ENCODE peak calls at places on chromosomes 16 and 17, in seven cellular contexts. I is bronchial epithelial cell, B is uterus, L is heart left ventricle, M is cardiac muscle cell, R is AG09319, Y is glutamatergic neuron. J is an unnamed sample.

GRCh38 chr17:15451681-15452080 is 15.7 kb downstream of the CDRT4 start:
- DNase-seq in I (no peak), B (peak; percentile 9), L (no peak), M (no peak), R (no peak), Y (no peak), J (no peak)

GRCh38 chr16:3879887-3880564 is 487 bp downstream of the CREBBP start:
- DNase-seq in I (no peak), B (peak; percentile 71), L (peak; percentile 84), M (peak; percentile 84), R (no peak), Y (peak; percentile 82), J (no peak)

GRCh38 chr17:41678907-41679739 is 9.6 kb upstream of the EIF1 start:
- DNase-seq in I (peak; percentile 80), B (no peak), L (no peak), M (no peak), R (no peak), Y (no peak), J (peak; percentile 83)

GRCh38 chr17:78674595-78675315 is 97.6 kb upstream of the DNAH17 start:
- DNase-seq in I (no peak), B (no peak), L (no peak), M (no peak), R (no peak), Y (no peak), J (no peak)

GRCh38 chr17:40366076-40366860 is 1.7 kb upstream of the GJD3 start:
- DNase-seq in I (no peak), B (no peak), L (no peak), M (no peak), R (no peak), Y (no peak), J (no peak)

GRCh38 chr16:23324727-23325126 is 22.6 kb downstream of the SCNN1B start:
- DNase-seq in I (no peak), B (peak; percentile 28), L (peak; percentile 66), M (no peak), R (no peak), Y (no peak), J (no peak)

GRCh38 chr17:39513915-39514314 is 52.6 kb downstream of the CDK12 start:
- DNase-seq in I (no peak), B (no peak), L (no peak), M (no peak), R (no peak), Y (no peak), J (no peak)

GRCh38 chr17:75507712-75508111 is 7.6 kb downstream of the CASKIN2 start:
- DNase-seq in I (no peak), B (no peak), L (peak; percentile 26), M (no peak), R (no peak), Y (no peak), J (no peak)

GRCh38 chr17:40283662-40284061 is 4.0 kb upstream of the CDC6 start:
- DNase-seq in I (peak; percentile 96), B (no peak), L (no peak), M (no peak), R (peak; percentile 50), Y (no peak), J (peak; percentile 96)

GRCh38 chr16:19898924-19899604 is 14.4 kb upstream of the GPRC5B start:
- DNase-seq in I (peak; percentile 53), B (peak; percentile 60), L (no peak), M (peak; percentile 72), R (no peak), Y (peak; percentile 64), J (no peak)

GRCh38 chr16:442976-443375 is 17.5 kb downstream of the RAB11FIP3 start:
- DNase-seq in I (no peak), B (no peak), L (no peak), M (no peak), R (peak; percentile 19), Y (no peak), J (no peak)

GRCh38 chr16:69270831-69271230 is 40.3 kb upstream of the VPS4A start:
- DNase-seq in I (no peak), B (no peak), L (no peak), M (no peak), R (no peak), Y (no peak), J (no peak)

GRCh38 chr17:29048440-29049360 is 5.8 kb downstream of the PIPOX start:
- DNase-seq in I (no peak), B (no peak), L (no peak), M (peak; percentile 56), R (no peak), Y (peak; percentile 62), J (no peak)

GRCh38 chr16:914453-914852 is 56.3 kb downstream of the LMF1 start:
- DNase-seq in I (peak; percentile 6), B (no peak), L (no peak), M (no peak), R (no peak), Y (no peak), J (no peak)

GRCh38 chr17:58153046-58153445 is 4.9 kb downstream of the OR4D1 start:
- DNase-seq in I (no peak), B (no peak), L (no peak), M (no peak), R (no peak), Y (no peak), J (no peak)

GRCh38 chr17:5557485-5557884 is 26.8 kb downstream of the NLRP1 start:
- DNase-seq in I (peak; percentile 63), B (no peak), L (no peak), M (no peak), R (no peak), Y (no peak), J (no peak)

GRCh38 chr16:47254771-47255170 is 111.0 kb upstream of the NETO2 start:
- DNase-seq in I (no peak), B (no peak), L (no peak), M (no peak), R (no peak), Y (no peak), J (no peak)

GRCh38 chr16:1918890-1919679 is 870 bp upstream of the HS3ST6 start:
- DNase-seq in I (no peak), B (no peak), L (no peak), M (no peak), R (no peak), Y (peak; percentile 63), J (no peak)

DNA sequence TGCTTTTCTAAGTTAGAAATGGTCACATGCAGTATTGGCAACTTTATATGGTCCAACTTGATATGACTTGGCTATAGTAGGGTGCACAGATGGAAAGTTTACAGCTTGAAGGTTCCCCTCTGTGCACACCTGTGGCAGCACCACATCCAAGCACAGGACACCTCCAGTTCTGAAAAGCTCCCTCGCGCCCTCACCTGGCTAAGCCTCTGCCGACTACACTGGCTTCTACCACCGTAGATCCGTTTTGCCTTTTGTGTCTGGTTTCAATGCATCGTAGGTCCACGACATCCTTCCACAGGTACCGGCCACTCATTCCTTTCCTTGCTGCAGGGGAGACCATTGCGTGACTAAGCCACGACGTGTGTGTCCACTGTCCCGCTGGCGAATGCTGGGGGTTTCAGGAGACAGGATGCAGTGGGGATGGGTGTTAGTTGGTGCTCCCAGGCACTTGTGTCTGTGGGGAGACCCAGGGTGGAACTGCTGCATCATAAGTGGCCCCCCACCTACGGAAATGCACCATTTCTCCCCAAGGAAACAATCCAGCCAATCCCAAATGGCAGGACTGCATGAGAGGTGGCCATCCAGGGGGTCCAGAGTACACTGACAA is 4.9 kb upstream of the RASD1 start:
- DNase-seq in I (peak; percentile 10), B (no peak), L (no peak), M (no peak), R (no peak), Y (no peak), J (no peak)
- TF ChIP-seq CTCF in I (peak; percentile 22), B (no peak), L (peak; percentile 13), M (no peak), R (no peak), Y (no peak), J (peak; percentile 58)

DNA sequence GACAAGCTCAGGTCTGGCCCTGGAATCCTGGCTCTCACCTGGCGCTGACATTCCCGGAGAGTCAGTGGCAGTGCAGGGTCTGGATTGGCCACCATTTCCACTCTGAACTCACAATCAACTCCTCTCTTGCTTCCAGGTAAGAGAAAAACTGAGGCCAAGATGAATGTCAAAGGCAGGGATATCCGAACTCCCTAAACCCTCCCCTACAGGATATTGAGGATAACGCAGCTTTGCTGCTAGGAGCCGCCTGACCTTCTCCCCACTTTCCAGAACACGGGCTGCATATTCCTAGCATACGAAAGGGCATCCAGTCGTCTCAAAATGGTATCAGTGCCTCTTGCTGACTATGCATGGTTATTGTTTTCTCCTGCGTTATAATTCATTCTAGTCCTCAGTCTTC is 473.4 kb downstream of the SOX9 start:
- DNase-seq in I (no peak), B (no peak), L (no peak), M (no peak), R (no peak), Y (no peak), J (no peak)
- TF ChIP-seq CTCF in I (no peak), B (no peak), L (no peak), M (no peak), R (no peak), Y (no peak), J (no peak)

GRCh38 chr16:29029168-29029994 is 44.5 kb downstream of the LAT start:
- DNase-seq in I (peak; percentile 84), B (no peak), L (no peak), M (peak; percentile 4), R (peak; percentile 50), Y (peak; percentile 38), J (peak; percentile 76)

GRCh38 chr16:29030086-29030840 is 45.4 kb downstream of the LAT start:
- DNase-seq in I (no peak), B (no peak), L (no peak), M (no peak), R (no peak), Y (no peak), J (no peak)

GRCh38 chr16:29025735-29026134 is 40.9 kb downstream of the LAT start:
- DNase-seq in I (no peak), B (no peak), L (no peak), M (no peak), R (no peak), Y (no peak), J (no peak)

GRCh38 chr16:29025218-29025617 is 40.4 kb downstream of the LAT start:
- DNase-seq in I (no peak), B (no peak), L (no peak), M (no peak), R (no peak), Y (no peak), J (no peak)

GRCh38 chr16:29028457-29029167 is 43.8 kb downstream of the LAT start:
- DNase-seq in I (no peak), B (no peak), L (no peak), M (no peak), R (no peak), Y (no peak), J (no peak)
- TF ChIP-seq CTCF in I (no peak), B (no peak), L (no peak), M (no peak), R (no peak), Y (no peak), J (no peak)

GRCh38 chr17:2701996-2702741 is 9.4 kb downstream of the CLUH start:
- DNase-seq in I (no peak), B (peak; percentile 8), L (peak; percentile 24), M (no peak), R (no peak), Y (peak; percentile 10), J (no peak)
- TF ChIP-seq CTCF in I (no peak), B (no peak), L (no peak), M (no peak), R (no peak), Y (no peak), J (no peak)

GRCh38 chr16:88597856-88598491 is 27.8 kb downstream of the ZC3H18 start:
- DNase-seq in I (no peak), B (no peak), L (no peak), M (no peak), R (no peak), Y (no peak), J (no peak)
- TF ChIP-seq CTCF in I (no peak), B (no peak), L (no peak), M (no peak), R (no peak), Y (no peak), J (no peak)

GRCh38 chr16:87190288-87191240 is 126.6 kb downstream of the C16orf95 start:
- DNase-seq in I (no peak), B (no peak), L (no peak), M (no peak), R (no peak), Y (no peak), J (no peak)
- TF ChIP-seq CTCF in I (no peak), B (no peak), L (no peak), M (peak; percentile 7), R (no peak), Y (no peak), J (peak; percentile 35)

J was measured in epithelial cell of proximal tubule.